ENCODE peak calls at places on chromosomes 3 and 15, in nine cellular contexts. Y, J, R, G, O, H, V, U and S are unnamed samples.
A peak's percentile ranks its signal among the peaks of the same experiment; 100 is the strongest.

GRCh38 chr3:134317106-134317947 is 56.9 kb downstream of the AMOTL2 start:
- DNase-seq in Y (no peak), J (no peak), R (no peak), G (no peak), O (peak; percentile 94), H (no peak), V (no peak), U (no peak), S (peak; percentile 64)

GRCh38 chr3:55362206-55362960 is 124.7 kb downstream of the WNT5A start:
- DNase-seq in Y (no peak), J (no peak), R (no peak), G (peak; percentile 3), O (peak; percentile 53), H (no peak), V (no peak), U (peak; percentile 40), S (no peak)

GRCh38 chr3:64188810-64189560 is 36.3 kb downstream of the PRICKLE2 start:
- DNase-seq in Y (no peak), J (no peak), R (no peak), G (peak; percentile 93), O (peak; percentile 97), H (no peak), V (no peak), U (peak; percentile 86), S (no peak)

GRCh38 chr3:10668077-10668476 is 148.0 kb upstream of the SLC6A11 start:
- DNase-seq in Y (no peak), J (no peak), R (no peak), G (no peak), O (no peak), H (no peak), V (no peak), U (no peak), S (no peak)

GRCh38 chr3:49610881-49611280 is 56.6 kb downstream of the BSN start:
- DNase-seq in Y (no peak), J (no peak), R (no peak), G (no peak), O (no peak), H (no peak), V (no peak), U (no peak), S (no peak)

GRCh38 chr15:99438691-99439523 is 126.9 kb upstream of the MEF2A start:
- DNase-seq in Y (no peak), J (no peak), R (no peak), G (no peak), O (no peak), H (peak; percentile 54), V (no peak), U (no peak), S (peak; percentile 67)

GRCh38 chr15:39685999-39686613 is 96.5 kb downstream of the FSIP1 start:
- DNase-seq in Y (no peak), J (peak; percentile 34), R (no peak), G (peak; percentile 58), O (peak; percentile 50), H (peak; percentile 22), V (peak; percentile 6), U (no peak), S (no peak)

GRCh38 chr15:87826119-87826730 is 430.3 kb downstream of the NTRK3 start:
- DNase-seq in Y (no peak), J (no peak), R (no peak), G (no peak), O (no peak), H (no peak), V (no peak), U (no peak), S (no peak)

GRCh38 chr3:57825116-57825515 is 69.0 kb downstream of the SLMAP start:
- DNase-seq in Y (no peak), J (no peak), R (no peak), G (no peak), O (no peak), H (no peak), V (no peak), U (no peak), S (no peak)

GRCh38 chr3:24591661-24592555 is 97.3 kb upstream of the THRB start:
- DNase-seq in Y (no peak), J (no peak), R (no peak), G (peak; percentile 66), O (peak; percentile 12), H (no peak), V (no peak), U (peak; percentile 48), S (no peak)

GRCh38 chr15:66907826-66908502 is 157.4 kb upstream of the SMAD3 start:
- DNase-seq in Y (no peak), J (peak; percentile 89), R (no peak), G (no peak), O (no peak), H (no peak), V (no peak), U (no peak), S (no peak)

GRCh38 chr3:148971819-148972218 is 19.5 kb upstream of the GYG1 start:
- DNase-seq in Y (no peak), J (no peak), R (no peak), G (no peak), O (no peak), H (no peak), V (no peak), U (no peak), S (no peak)

GRCh38 chr3:138434875-138435772 is 708 bp downstream of the ESYT3 start:
- DNase-seq in Y (no peak), J (no peak), R (no peak), G (no peak), O (no peak), H (no peak), V (no peak), U (no peak), S (no peak)